ENCODE peak calls at places on chromosomes 2 and 18, in five cellular contexts. C is HCT116, I is GM23248, D is hepatocyte, J is neural progenitor cell. T is an unnamed sample.

GRCh38 chr2:29423267-29423666 is 308.1 kb downstream of the CLIP4 start:
- DNase-seq in J (peak), C (no peak), D (peak), I (no peak), T (no peak)

GRCh38 chr2:190407662-190408537 is at the start of gene MFSD6:
- DNase-seq in D (peak), I (peak), J (peak), C (no peak), T (peak)

GRCh38 chr18:46379323-46379950 is 275.3 kb downstream of the HAUS1 start:
- DNase-seq in I (no peak), C (no peak), D (no peak), J (no peak), T (no peak)

GRCh38 chr2:102591646-102592045 is 27.7 kb upstream of the SLC9A2 start:
- DNase-seq in I (no peak), D (peak), J (no peak), C (no peak), T (no peak)

GRCh38 chr18:57353940-57354461 is 1.6 kb downstream of the ST8SIA3 start:
- DNase-seq in C (no peak), D (peak), J (peak), I (peak), T (no peak)

GRCh38 chr2:213934560-213934959 is 476.3 kb upstream of the VWC2L start:
- DNase-seq in I (peak), D (peak), J (peak), C (no peak), T (peak)

GRCh38 chr2:219254590-219255219 is 987 bp upstream of the TUBA4A start:
- DNase-seq in J (no peak), I (peak), C (no peak), D (no peak), T (peak)

GRCh38 chr2:20494246-20494645 is 47.4 kb downstream of the RHOB start:
- DNase-seq in J (no peak), I (peak), D (no peak), C (no peak), T (no peak)

GRCh38 chr2:168465594-168465993 is 9.5 kb downstream of the CERS6 start:
- DNase-seq in I (no peak), D (no peak), C (no peak), J (no peak), T (no peak)

GRCh38 chr2:190947139-190947538 is 66.5 kb downstream of the GLS start:
- DNase-seq in D (peak), C (no peak), I (no peak), J (no peak), T (no peak)

GRCh38 chr18:67735506-67735905 is 219.0 kb upstream of the DSEL start:
- DNase-seq in J (no peak), D (no peak), I (no peak), C (no peak), T (no peak)

GRCh38 chr2:221767106-221767878 is 195.2 kb upstream of the EPHA4 start:
- DNase-seq in J (no peak), C (no peak), I (peak), D (no peak), T (no peak)

GRCh38 chr2:105641389-105641811 is 103.3 kb upstream of the NCK2 start:
- DNase-seq in I (no peak), C (no peak), D (no peak), J (no peak), T (no peak)

GRCh38 chr2:157246212-157247067 is 11.1 kb upstream of the GALNT5 start:
- DNase-seq in J (peak), C (peak), D (peak), I (peak), T (no peak)

GRCh38 chr2:40177366-40177765 is 274.5 kb downstream of the SLC8A1 start:
- DNase-seq in C (no peak), D (no peak), J (no peak), I (peak), T (no peak)

GRCh38 chr2:138277062-138277461 is 224.5 kb upstream of the SPOPL start:
- DNase-seq in J (peak), I (no peak), C (no peak), D (no peak), T (no peak)

GRCh38 chr2:215396595-215397313 is 39.1 kb downstream of the FN1 start:
- DNase-seq in D (no peak), C (no peak), J (no peak), I (peak), T (no peak)

GRCh38 chr2:128196026-128196822 is 105.2 kb downstream of the UGGT1 start:
- DNase-seq in D (peak), J (no peak), I (no peak), C (no peak), T (no peak)

GRCh38 chr2:133433455-133434451 is 134.5 kb downstream of the NCKAP5 start:
- DNase-seq in J (no peak), C (no peak), I (no peak), D (no peak), T (no peak)

GRCh38 chr2:239545741-239546392 is 145.0 kb upstream of the HDAC4 start:
- DNase-seq in D (no peak), C (no peak), I (no peak), J (no peak), T (no peak)

GRCh38 chr2:199771948-199772692 is 78.9 kb downstream of the FTCDNL1 start:
- DNase-seq in D (no peak), C (no peak), J (no peak), I (no peak), T (no peak)

GRCh38 chr2:19812166-19812565 is 89.6 kb downstream of the TTC32 start:
- DNase-seq in C (no peak), J (no peak), I (no peak), D (peak), T (no peak)

GRCh38 chr2:188291142-188291616 is 495 bp upstream of the GULP1 start:
- DNase-seq in I (peak), C (no peak), J (peak), D (peak), T (no peak)

GRCh38 chr2:58992062-58992736 is 751.1 kb upstream of the FANCL start:
- DNase-seq in C (no peak), D (no peak), I (peak), J (no peak), T (no peak)

GRCh38 chr2:229701716-229702115 is 12.6 kb downstream of the DNER start:
- DNase-seq in D (no peak), C (no peak), I (no peak), J (no peak), T (no peak)

GRCh38 chr18:57846258-57846657 is 43.1 kb upstream of the ATP8B1 start:
- DNase-seq in D (peak), C (peak), J (no peak), I (peak), T (no peak)

GRCh38 chr2:200156140-200156858 is 150.2 kb upstream of the SPATS2L start:
- DNase-seq in I (peak), C (no peak), D (peak), J (no peak), T (no peak)

GRCh38 chr18:48959921-48960920 is 9.5 kb upstream of the SMAD7 start:
- DNase-seq in I (peak), J (peak), C (no peak), D (peak), T (no peak)

GRCh38 chr2:56100791-56101312 is 82.9 kb upstream of the CCDC85A start:
- DNase-seq in J (no peak), D (no peak), I (no peak), C (no peak), T (no peak)

GRCh38 chr2:217873371-217873770 is 129.4 kb downstream of the TNS1 start:
- DNase-seq in C (no peak), I (no peak), D (no peak), J (no peak), T (no peak)

GRCh38 chr18:55124078-55124477 is 164.8 kb upstream of the CCDC68 start:
- DNase-seq in J (no peak), I (peak), C (no peak), D (no peak), T (no peak)

GRCh38 chr2:8737571-8738175 is 55.8 kb downstream of the ID2 start:
- DNase-seq in J (no peak), I (peak), C (no peak), D (no peak), T (no peak)

GRCh38 chr2:151632993-151633592 is 101.2 kb downstream of the NEB start:
- DNase-seq in D (no peak), J (no peak), C (peak), I (peak), T (peak)

GRCh38 chr2:48983556-48983955 is 170.8 kb downstream of the FSHR start:
- DNase-seq in I (no peak), J (no peak), C (no peak), D (no peak), T (no peak)

GRCh38 chr2:71473346-71474035 is 20.1 kb downstream of the DYSF start:
- DNase-seq in I (no peak), C (no peak), D (no peak), J (no peak), T (no peak)

GRCh38 chr2:67313536-67313935 is 83.6 kb upstream of the ETAA1 start:
- DNase-seq in J (no peak), D (no peak), I (no peak), C (no peak), T (no peak)

GRCh38 chr2:142954488-142954887 is 77.0 kb downstream of the KYNU start:
- DNase-seq in J (no peak), I (no peak), D (no peak), C (no peak), T (no peak)

GRCh38 chr18:61964616-61965015 is 71.8 kb upstream of the RNF152 start:
- DNase-seq in C (no peak), D (no peak), J (no peak), I (no peak), T (no peak)
- TF ChIP-seq EZH2phosphoT487 in C (no peak), D (no peak), J (no peak), I (no peak), T (no peak)

GRCh38 chr2:240765007-240765406 is 55.0 kb downstream of the KIF1A start:
- DNase-seq in I (peak), D (no peak), C (no peak), J (no peak), T (no peak)
- H3K27ac ChIP-seq in I (no peak), D (no peak), C (no peak), J (no peak), T (no peak)

GRCh38 chr2:117085256-117085655 is 729.2 kb upstream of the DDX18 start:
- DNase-seq in C (no peak), D (no peak), J (no peak), I (no peak), T (no peak)

GRCh38 chr2:117091026-117091425 is 723.5 kb upstream of the DDX18 start:
- DNase-seq in D (no peak), C (no peak), I (no peak), J (no peak), T (no peak)

GRCh38 chr2:117091438-117091837 is 723.1 kb upstream of the DDX18 start:
- DNase-seq in C (no peak), I (no peak), D (no peak), J (no peak), T (no peak)

GRCh38 chr2:117087565-117088291 is 726.8 kb upstream of the DDX18 start:
- DNase-seq in J (peak), D (peak), C (no peak), I (no peak), T (no peak)

DNA sequence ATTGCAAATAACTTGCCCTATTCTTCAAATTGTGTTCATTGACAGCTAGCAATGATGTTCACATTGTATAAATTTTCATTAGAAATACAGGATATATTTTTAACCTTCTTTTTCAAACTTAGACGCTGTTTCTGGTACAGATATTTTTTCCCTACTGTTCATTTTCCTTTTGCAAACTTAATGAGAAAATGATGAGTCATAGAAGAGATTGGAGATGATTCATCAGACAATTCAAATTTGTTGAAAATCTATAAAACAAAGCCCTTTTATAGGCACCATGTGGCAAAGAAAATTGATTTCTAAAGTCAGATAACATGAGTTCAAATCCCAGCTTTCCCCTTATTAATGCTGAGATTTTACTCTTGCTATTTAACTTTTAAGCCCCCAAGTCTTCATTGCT is 728.8 kb upstream of the DDX18 start:
- DNase-seq in C (no peak), I (no peak), D (no peak), J (no peak), T (no peak)
- TF ChIP-seq EZH2phosphoT487 in C (no peak), I (no peak), D (no peak), J (no peak), T (no peak)

GRCh38 chr18:2905802-2906521 is 59.2 kb downstream of the EMILIN2 start:
- DNase-seq in C (peak), J (peak), D (peak), I (peak), T (no peak)
- H3K27ac ChIP-seq in C (peak), J (no peak), D (peak), I (peak), T (no peak)

DNA sequence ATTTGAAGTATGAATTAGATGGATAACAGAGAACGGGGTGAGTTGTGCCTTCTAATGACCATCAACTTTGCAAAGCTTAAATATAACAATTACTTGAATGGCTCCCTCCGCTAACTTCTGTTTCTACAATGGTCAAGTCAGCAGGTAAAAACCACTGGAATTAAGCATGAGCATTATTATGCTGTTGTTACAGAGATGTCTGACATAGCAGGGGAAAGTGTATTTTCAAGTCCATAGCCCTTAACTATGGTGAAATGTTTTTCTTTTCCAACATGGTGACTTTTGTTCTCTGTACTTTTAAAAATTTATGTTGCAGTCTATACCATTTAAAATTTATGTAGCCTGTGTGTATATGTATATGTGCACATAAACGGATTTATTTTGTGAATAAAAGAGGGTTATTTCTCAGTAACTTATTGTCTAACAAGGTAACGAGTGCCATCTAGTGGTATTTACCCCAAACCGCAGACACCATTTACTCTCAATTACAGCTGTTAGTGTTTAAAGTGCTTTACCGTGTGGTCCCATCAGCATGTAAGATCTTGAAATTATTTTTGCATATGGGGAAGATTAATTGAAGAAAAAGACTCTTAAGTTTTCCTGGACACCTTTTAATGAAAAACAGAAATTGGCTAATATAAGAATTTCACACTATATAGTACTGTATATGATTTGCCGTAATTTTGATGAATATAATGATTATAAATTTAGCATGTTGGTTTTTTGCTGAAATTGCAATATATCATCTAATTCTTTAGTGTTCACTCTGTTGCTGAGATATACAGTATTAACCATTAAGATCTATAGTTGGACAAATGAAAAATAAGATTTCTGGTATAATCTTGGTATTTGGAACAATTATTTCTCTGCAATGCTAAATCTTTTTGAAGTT is 78.2 kb downstream of the UBE2E3 start:
- DNase-seq in I (peak), D (peak), J (peak), C (peak), T (peak)
- TF ChIP-seq EZH2phosphoT487 in I (no peak), D (no peak), J (no peak), C (no peak), T (no peak)

DNA sequence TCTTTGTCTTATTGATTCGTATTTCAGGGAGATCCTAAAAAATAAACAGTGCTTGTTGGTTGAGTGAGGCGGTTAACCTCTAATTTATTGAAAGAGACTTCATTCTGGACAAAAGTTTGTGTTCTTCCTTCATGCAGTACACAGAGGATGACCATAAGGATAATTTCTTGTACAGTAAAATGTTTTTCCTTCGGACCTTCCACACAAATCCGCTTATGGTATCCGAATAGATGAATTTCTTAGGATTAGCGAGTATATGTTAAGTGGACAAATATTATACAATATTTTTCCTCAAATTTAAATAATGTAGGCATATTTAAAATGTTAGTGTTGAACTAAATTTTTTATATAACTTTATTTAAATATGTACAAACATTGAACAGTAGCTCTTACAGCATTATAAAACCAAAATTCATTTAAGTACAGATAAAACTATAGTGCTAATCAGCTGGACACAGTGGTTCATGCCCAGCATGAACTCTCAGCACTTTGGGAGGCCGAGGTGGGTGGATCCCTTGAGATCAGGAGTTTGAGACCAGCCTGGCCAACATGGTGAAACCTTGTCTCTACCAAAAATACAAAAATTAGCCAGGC is 84.4 kb downstream of the LPIN1 start:
- DNase-seq in C (no peak), J (no peak), D (no peak), I (no peak), T (no peak)
- H3K27ac ChIP-seq in C (peak), J (peak), D (peak), I (peak), T (peak)

GRCh38 chr2:230779141-230779523 is 66.5 kb downstream of the CAB39 start:
- DNase-seq in I (no peak), C (no peak), J (no peak), D (no peak), T (no peak)
- TF ChIP-seq EZH2phosphoT487 in I (no peak), C (no peak), J (no peak), D (no peak), T (no peak)

GRCh38 chr2:181891966-181892794 is 650 bp downstream of the ITPRID2 start:
- DNase-seq in J (peak), I (peak), D (peak), C (peak), T (peak)
- H3K27ac ChIP-seq in J (peak), I (peak), D (peak), C (peak), T (no peak)

GRCh38 chr2:26940001-26940400 is 30.4 kb upstream of the MAPRE3 start:
- DNase-seq in I (no peak), J (no peak), C (no peak), D (no peak), T (no peak)
- TF ChIP-seq EZH2phosphoT487 in I (no peak), J (no peak), C (no peak), D (no peak), T (no peak)